ENCODE peak calls at places on chromosome 2, in six cellular contexts. Z, D, H, Q, A and E are unnamed samples.

GRCh38 chr2:223735659-223736244 is 101.6 kb downstream of the AP1S3 start:
- DNase-seq in Z (no peak), D (no peak), H (no peak), Q (no peak), A (no peak), E (no peak)

GRCh38 chr2:111200333-111200879 is 79.7 kb downstream of the BCL2L11 start:
- DNase-seq in Z (no peak), D (no peak), H (no peak), Q (no peak), A (peak), E (no peak)

GRCh38 chr2:223815186-223815883 is 22.0 kb downstream of the AP1S3 start:
- DNase-seq in Z (no peak), D (no peak), H (no peak), Q (no peak), A (no peak), E (no peak)

GRCh38 chr2:133497261-133497893 is 70.9 kb downstream of the NCKAP5 start:
- DNase-seq in Z (no peak), D (no peak), H (no peak), Q (peak), A (peak), E (peak)

GRCh38 chr2:134011936-134012586 is 241.8 kb upstream of the MGAT5 start:
- DNase-seq in Z (no peak), D (no peak), H (no peak), Q (no peak), A (no peak), E (no peak)

GRCh38 chr2:16373341-16373740 is 292.3 kb downstream of the CYRIA start:
- DNase-seq in Z (no peak), D (no peak), H (no peak), Q (no peak), A (no peak), E (no peak)

GRCh38 chr2:138948070-138948539 is 167.9 kb upstream of the NXPH2 start:
- DNase-seq in Z (no peak), D (no peak), H (no peak), Q (no peak), A (no peak), E (no peak)

GRCh38 chr2:84919885-84920580 is 14.6 kb downstream of the TMSB10 start:
- DNase-seq in Z (peak), D (peak), H (no peak), Q (no peak), A (no peak), E (peak)

GRCh38 chr2:75007061-75007460 is 48.6 kb downstream of the POLE4 start:
- DNase-seq in Z (no peak), D (no peak), H (no peak), Q (no peak), A (no peak), E (no peak)

GRCh38 chr2:69973335-69973735 is 11.9 kb upstream of the ASPRV1 start:
- DNase-seq in Z (peak), D (no peak), H (no peak), Q (no peak), A (no peak), E (no peak)

GRCh38 chr2:121649402-121649651 is at the start of gene CLASP1:
- DNase-seq in Z (peak), D (peak), H (peak), Q (peak), A (peak), E (peak)

GRCh38 chr2:108965540-108966299 is 23.3 kb downstream of the EDAR start:
- DNase-seq in Z (no peak), D (no peak), H (no peak), Q (no peak), A (no peak), E (peak)

GRCh38 chr2:177298191-177298590 is 33.7 kb upstream of the NFE2L2 start:
- DNase-seq in Z (no peak), D (no peak), H (no peak), Q (no peak), A (no peak), E (no peak)

GRCh38 chr2:12539771-12540170 is 177.0 kb upstream of the TRIB2 start:
- DNase-seq in Z (no peak), D (no peak), H (no peak), Q (no peak), A (no peak), E (no peak)

GRCh38 chr2:11155326-11156059 is at the start of gene SLC66A3:
- DNase-seq in Z (no peak), D (no peak), H (no peak), Q (no peak), A (peak), E (peak)

GRCh38 chr2:23390152-23390551 is 5.2 kb downstream of the KLHL29 start:
- DNase-seq in Z (no peak), D (no peak), H (no peak), Q (no peak), A (no peak), E (no peak)

GRCh38 chr2:10274376-10274775 is 28.3 kb upstream of the HPCAL1 start:
- DNase-seq in Z (no peak), D (no peak), H (no peak), Q (no peak), A (no peak), E (no peak)